ENCODE peak calls at places on chromosomes 3 and 15, in nine cellular contexts. G, H, C, M, E, F, A, V and R are unnamed samples.

GRCh38 chr3:155101398-155101797 is 21.3 kb downstream of the MME start:
- DNase-seq in A (no peak), M (peak), H (no peak), F (no peak), E (no peak), G (no peak), C (peak), V (no peak), R (no peak)

GRCh38 chr3:117618462-117618861 is 908.9 kb downstream of the TUSC7 start:
- DNase-seq in G (no peak), H (no peak), E (no peak), F (no peak), V (no peak), C (no peak), M (no peak), A (no peak), R (no peak)

GRCh38 chr3:197154-197855 is 742 bp downstream of the CHL1 start:
- DNase-seq in A (peak), H (no peak), M (no peak), F (no peak), C (no peak), E (peak), G (peak), V (peak), R (no peak)

GRCh38 chr3:69441028-69441427 is 55.1 kb upstream of the FRMD4B start:
- DNase-seq in M (no peak), V (no peak), C (no peak), E (no peak), H (no peak), F (no peak), G (no peak), A (no peak), R (no peak)

GRCh38 chr3:178558637-178559036 is 22.4 kb downstream of the KCNMB2 start:
- DNase-seq in A (peak), H (no peak), F (peak), C (no peak), V (no peak), E (no peak), M (no peak), G (peak), R (no peak)

GRCh38 chr3:63387568-63387967 is 109.5 kb downstream of the SYNPR start:
- DNase-seq in F (no peak), V (no peak), H (no peak), E (no peak), A (no peak), G (no peak), C (no peak), M (peak), R (no peak)

GRCh38 chr3:129357616-129358015 is 70.8 kb downstream of the EFCAB12 start:
- DNase-seq in M (no peak), F (no peak), H (no peak), G (no peak), E (no peak), V (no peak), A (no peak), C (no peak), R (no peak)

GRCh38 chr3:66912306-66912705 is 85.8 kb upstream of the KBTBD8 start:
- DNase-seq in G (no peak), A (no peak), V (no peak), C (no peak), H (no peak), E (no peak), M (no peak), F (no peak), R (no peak)

GRCh38 chr15:28986108-28986507 is 100.3 kb downstream of the APBA2 start:
- DNase-seq in H (no peak), F (no peak), V (no peak), E (no peak), C (no peak), M (no peak), G (no peak), A (no peak), R (no peak)

GRCh38 chr3:40035177-40035576 is 225.8 kb downstream of the MYRIP start:
- DNase-seq in C (no peak), H (no peak), F (no peak), M (no peak), G (no peak), V (no peak), A (no peak), E (no peak), R (no peak)

GRCh38 chr3:196344663-196345062 is 6.5 kb upstream of the TM4SF19 start:
- DNase-seq in M (no peak), G (no peak), F (no peak), V (no peak), A (no peak), H (peak), E (no peak), C (no peak), R (no peak)

GRCh38 chr15:31579976-31580375 is 253.3 kb downstream of the KLF13 start:
- DNase-seq in E (no peak), V (no peak), A (no peak), M (no peak), F (no peak), C (no peak), G (no peak), H (no peak), R (no peak)

GRCh38 chr15:34714476-34715121 is 40.2 kb downstream of the GJD2 start:
- DNase-seq in G (no peak), C (no peak), V (no peak), M (no peak), H (no peak), F (no peak), A (no peak), E (no peak), R (no peak)

GRCh38 chr3:136949708-136950107 is 8.1 kb upstream of the IL20RB start:
- DNase-seq in C (no peak), M (no peak), A (no peak), H (no peak), F (no peak), E (no peak), V (no peak), G (no peak), R (no peak)

GRCh38 chr15:63755162-63755561 is 78.6 kb downstream of the HERC1 start:
- DNase-seq in C (no peak), F (no peak), V (no peak), H (no peak), G (no peak), E (no peak), M (no peak), A (no peak), R (no peak)

GRCh38 chr3:100159564-100160153 is 45.4 kb upstream of the FILIP1L start:
- DNase-seq in C (no peak), G (no peak), V (no peak), H (no peak), E (no peak), A (no peak), F (no peak), M (peak), R (peak)

GRCh38 chr3:142866841-142867631 is 21.8 kb downstream of the PCOLCE2 start:
- DNase-seq in F (peak), H (no peak), A (peak), G (no peak), M (peak), C (no peak), E (no peak), V (no peak), R (no peak)

GRCh38 chr3:194956697-194957396 is 271.2 kb downstream of the FAM43A start:
- DNase-seq in A (no peak), V (no peak), E (no peak), G (no peak), M (no peak), C (no peak), F (no peak), H (no peak), R (no peak)

GRCh38 chr15:66891776-66892175 is 173.6 kb upstream of the SMAD3 start:
- DNase-seq in G (no peak), V (no peak), A (no peak), C (no peak), F (no peak), H (no peak), E (no peak), M (no peak), R (no peak)

GRCh38 chr15:76206325-76206976 is 104.8 kb downstream of the ETFA start:
- DNase-seq in E (peak), H (no peak), M (peak), C (no peak), G (peak), F (peak), V (no peak), A (peak), R (no peak)

GRCh38 chr15:66777596-66778313 is 75.7 kb downstream of the SMAD6 start:
- DNase-seq in A (no peak), C (no peak), M (no peak), F (no peak), E (no peak), G (no peak), H (no peak), V (no peak), R (no peak)

GRCh38 chr15:64507293-64507802 is 47.0 kb downstream of the ZNF609 start:
- DNase-seq in V (peak), F (no peak), G (no peak), H (peak), A (no peak), E (peak), M (peak), C (peak), R (no peak)

GRCh38 chr3:197302696-197303341 is 4.4 kb upstream of the DLG1 start:
- DNase-seq in E (no peak), M (peak), A (no peak), F (no peak), H (no peak), G (no peak), C (no peak), V (no peak), R (no peak)